ENCODE peak calls at places on chromosomes 6 and 20, in ten cellular contexts. U is neuronal stem cell; T is mucosa of gallbladder; X is fibroblast of mammary gland; O is stimulated activated CD4-positive, alpha-beta T cell treated with anti-CD3 and anti-CD28 coated beads, Interleukin-12 subunit alpha, Interleukin-12 subunit beta, amount 100 ng/mL, for 4 hours; A is breast epithelium; P is EL; E is AG08395; V is effector memory CD4-positive, alpha-beta T cell; R is HS-27A. G is an unnamed sample.

GRCh38 chr6:33841070-33841469 is 37.3 kb upstream of the MLN start:
- DNase-seq in U (no peak), T (no peak), X (no peak), O (no peak), A (no peak), P (no peak), E (no peak), V (no peak), R (no peak), G (no peak)

GRCh38 chr6:3163248-3163594 is 5.9 kb upstream of the TUBB2A start:
- DNase-seq in U (no peak), T (no peak), X (no peak), O (no peak), A (no peak), P (no peak), E (no peak), V (no peak), R (no peak), G (no peak)

GRCh38 chr6:142881290-142881689 is 63.7 kb downstream of the HIVEP2 start:
- DNase-seq in U (no peak), T (no peak), X (no peak), O (no peak), A (no peak), P (peak; percentile 28), E (no peak), V (no peak), R (no peak), G (no peak)

GRCh38 chr6:12001004-12001705 is 11.0 kb upstream of the HIVEP1 start:
- DNase-seq in U (no peak), T (no peak), X (peak; percentile 30), O (no peak), A (no peak), P (no peak), E (peak; percentile 44), V (no peak), R (no peak), G (no peak)

GRCh38 chr6:167325766-167326165 is 880 bp downstream of the TTLL2 start:
- DNase-seq in U (no peak), T (no peak), X (no peak), O (no peak), A (no peak), P (no peak), E (no peak), V (no peak), R (no peak), G (no peak)

GRCh38 chr20:63497946-63498935 is 642 bp downstream of the EEF1A2 start:
- DNase-seq in U (no peak), T (peak; percentile 47), X (peak; percentile 23), O (no peak), A (no peak), P (peak; percentile 71), E (peak; percentile 54), V (no peak), R (no peak), G (no peak)

GRCh38 chr6:112563368-112563767 is 216.2 kb downstream of the RFPL4B start:
- DNase-seq in U (peak; percentile 24), T (no peak), X (no peak), O (no peak), A (no peak), P (peak; percentile 88), E (peak; percentile 20), V (no peak), R (peak; percentile 71), G (no peak)

GRCh38 chr20:62119591-62120364 is 2.5 kb upstream of the LSM14B start:
- DNase-seq in U (no peak), T (peak; percentile 53), X (no peak), O (no peak), A (no peak), P (no peak), E (no peak), V (no peak), R (no peak), G (no peak)

GRCh38 chr20:48295445-48295903 is 510.2 kb upstream of the SULF2 start:
- DNase-seq in U (peak; percentile 80), T (peak; percentile 70), X (peak; percentile 95), O (no peak), A (peak; percentile 43), P (peak; percentile 98), E (peak; percentile 91), V (no peak), R (peak; percentile 95), G (no peak)

GRCh38 chr6:158095031-158095430 is 73.0 kb downstream of the SERAC1 start:
- DNase-seq in U (no peak), T (no peak), X (peak; percentile 11), O (no peak), A (no peak), P (no peak), E (no peak), V (no peak), R (no peak), G (no peak)

GRCh38 chr6:159941286-159942113 is 27.4 kb upstream of the IGF2R start:
- DNase-seq in U (no peak), T (peak; percentile 35), X (peak; percentile 69), O (no peak), A (no peak), P (peak; percentile 64), E (peak; percentile 50), V (peak; percentile 8), R (peak; percentile 46), G (no peak)

GRCh38 chr6:25882066-25882496 is 8.0 kb upstream of the SLC17A3 start:
- DNase-seq in U (peak; percentile 21), T (peak; percentile 36), X (no peak), O (peak; percentile 6), A (no peak), P (no peak), E (no peak), V (peak; percentile 18), R (no peak), G (peak; percentile 28)

GRCh38 chr20:62804632-62805364 is at the start of gene OGFR:
- DNase-seq in U (no peak), T (no peak), X (no peak), O (peak; percentile 65), A (no peak), P (peak; percentile 64), E (peak; percentile 76), V (peak; percentile 61), R (no peak), G (peak; percentile 81)

GRCh38 chr6:75526502-75527127 is 33.0 kb upstream of the FILIP1 start:
- DNase-seq in U (peak; percentile 61), T (peak; percentile 72), X (peak; percentile 79), O (peak; percentile 38), A (peak; percentile 43), P (peak; percentile 76), E (peak; percentile 66), V (peak; percentile 5), R (peak; percentile 20), G (no peak)

GRCh38 chr6:42409582-42409981 is 42.1 kb downstream of the TRERF1 start:
- DNase-seq in U (no peak), T (no peak), X (no peak), O (no peak), A (no peak), P (no peak), E (no peak), V (no peak), R (no peak), G (no peak)

GRCh38 chr6:145241039-145241438 is 494.3 kb downstream of the EPM2A start:
- DNase-seq in U (no peak), T (no peak), X (peak; percentile 89), O (no peak), A (no peak), P (peak; percentile 61), E (peak; percentile 51), V (no peak), R (no peak), G (no peak)

GRCh38 chr6:29926081-29926794 is 16.1 kb upstream of the HLA-A start:
- DNase-seq in U (no peak), T (peak; percentile 72), X (no peak), O (no peak), A (no peak), P (no peak), E (peak; percentile 45), V (peak; percentile 28), R (no peak), G (peak; percentile 53)

GRCh38 chr6:79463721-79464120 is 73.5 kb downstream of the LCA5 start:
- DNase-seq in U (peak; percentile 17), T (peak; percentile 27), X (no peak), O (no peak), A (no peak), P (no peak), E (no peak), V (no peak), R (no peak), G (no peak)

GRCh38 chr6:116016846-116017545 is 43.7 kb downstream of the FRK start:
- DNase-seq in U (no peak), T (no peak), X (no peak), O (no peak), A (no peak), P (no peak), E (no peak), V (no peak), R (no peak), G (no peak)

GRCh38 chr6:28488916-28489365 is 26.7 kb downstream of the GPX6 start:
- DNase-seq in U (peak; percentile 57), T (no peak), X (peak; percentile 85), O (peak; percentile 25), A (no peak), P (peak; percentile 81), E (peak; percentile 15), V (no peak), R (peak; percentile 64), G (peak; percentile 43)

GRCh38 chr6:153162646-153163045 is 31.6 kb upstream of the RGS17 start:
- DNase-seq in U (no peak), T (no peak), X (no peak), O (no peak), A (no peak), P (no peak), E (no peak), V (no peak), R (no peak), G (no peak)

GRCh38 chr6:117933471-117933870 is 26.4 kb downstream of the SLC35F1 start:
- DNase-seq in U (no peak), T (no peak), X (no peak), O (no peak), A (no peak), P (no peak), E (no peak), V (no peak), R (no peak), G (no peak)

GRCh38 chr6:19804362-19805145 is 32.6 kb upstream of the ID4 start:
- DNase-seq in U (peak; percentile 93), T (peak; percentile 95), X (peak; percentile 93), O (peak; percentile 43), A (peak; percentile 94), P (peak; percentile 96), E (peak; percentile 94), V (no peak), R (no peak), G (peak; percentile 78)

GRCh38 chr6:208379-208778 is 83.9 kb upstream of the DUSP22 start:
- DNase-seq in U (no peak), T (no peak), X (no peak), O (no peak), A (no peak), P (no peak), E (no peak), V (no peak), R (no peak), G (no peak)

GRCh38 chr6:82264321-82264720 is 16.8 kb upstream of the IBTK start:
- DNase-seq in U (no peak), T (no peak), X (no peak), O (no peak), A (no peak), P (no peak), E (no peak), V (no peak), R (no peak), G (no peak)

GRCh38 chr6:45569210-45569945 is 191.6 kb upstream of the SUPT3H start:
- DNase-seq in U (no peak), T (no peak), X (no peak), O (no peak), A (no peak), P (no peak), E (no peak), V (no peak), R (no peak), G (no peak)

GRCh38 chr20:32991386-32991785 is 12.8 kb downstream of the SUN5 start:
- DNase-seq in U (no peak), T (no peak), X (no peak), O (no peak), A (no peak), P (no peak), E (no peak), V (no peak), R (no peak), G (no peak)

GRCh38 chr6:119349041-119349340 is 570 bp downstream of the MAN1A1 start:
- DNase-seq in U (no peak), T (no peak), X (no peak), O (no peak), A (no peak), P (no peak), E (peak; percentile 12), V (no peak), R (no peak), G (no peak)

G was measured in GM06990.